ENCODE peak calls at places on chromosomes 7 and 10, in four cellular contexts. R is osteocyte, S is GM04504, B is Panc1. D is an unnamed sample.

GRCh38 chr7:65972976-65973375 is 9.0 kb downstream of the GUSB start:
- DNase-seq in R (no peak), S (no peak), B (no peak), D (no peak)

GRCh38 chr7:51321961-51322515 is 5.4 kb upstream of the COBL start:
- DNase-seq in R (peak), S (no peak), B (no peak), D (no peak)

GRCh38 chr10:129934196-129934925 is 29.7 kb downstream of the EBF3 start:
- DNase-seq in R (no peak), S (no peak), B (no peak), D (no peak)

GRCh38 chr10:14476641-14477407 is 146.1 kb upstream of the FRMD4A start:
- DNase-seq in R (no peak), S (peak), B (no peak), D (no peak)

GRCh38 chr10:119680050-119680449 is 28.9 kb downstream of the BAG3 start:
- DNase-seq in R (no peak), S (peak), B (no peak), D (no peak)

GRCh38 chr7:152025077-152025936 is at the start of gene GALNT11:
- DNase-seq in R (peak), S (peak), B (peak), D (peak)

GRCh38 chr10:27611209-27611608 is 107.1 kb downstream of the RAB18 start:
- DNase-seq in R (no peak), S (peak), B (no peak), D (no peak)

GRCh38 chr10:58820862-58821559 is 308.3 kb downstream of the BICC1 start:
- DNase-seq in R (no peak), S (no peak), B (no peak), D (no peak)

GRCh38 chr7:68107968-68108367 is 1111.3 kb downstream of the TYW1 start:
- DNase-seq in R (no peak), S (no peak), B (no peak), D (no peak)

GRCh38 chr10:46550795-46551700 is 5.4 kb downstream of the GPRIN2 start:
- DNase-seq in R (peak), S (no peak), B (no peak), D (no peak)

D was measured in effector memory CD4-positive, alpha-beta T cell.